ENCODE peak calls at places on chromosomes 12 and 14, in eight cellular contexts. D is H54; A is cardiac muscle cell; O is mammary epithelial cell; Q is heart left ventricle; H is fibroblast of pulmonary artery; J is CD4-positive, CD25-positive, alpha-beta regulatory T cell; U is nephron progenitor cell. N is an unnamed sample.
A peak's percentile ranks its signal among the peaks of the same experiment; 100 is the strongest.

GRCh38 chr12:68361953-68362352 is 29.8 kb upstream of the MDM1 start:
- DNase-seq in U (no peak), J (no peak), D (no peak), A (no peak), Q (no peak), H (no peak), O (no peak), N (no peak)

GRCh38 chr12:69396041-69396440 is 36.5 kb downstream of the YEATS4 start:
- DNase-seq in A (no peak), U (no peak), Q (no peak), O (no peak), D (no peak), J (no peak), H (no peak), N (no peak)

GRCh38 chr12:106084048-106084671 is 54.6 kb downstream of the NUAK1 start:
- DNase-seq in Q (no peak), U (peak; percentile 51), A (peak; percentile 90), H (peak; percentile 89), O (peak; percentile 47), J (no peak), D (peak; percentile 70), N (no peak)

GRCh38 chr12:89779090-89779489 is 70.5 kb upstream of the ATP2B1 start:
- DNase-seq in A (no peak), J (no peak), Q (no peak), O (peak; percentile 62), D (no peak), U (no peak), H (no peak), N (no peak)

GRCh38 chr14:63542231-63542999 is 762 bp downstream of the PPP2R5E start:
- DNase-seq in Q (peak; percentile 10), J (peak; percentile 5), H (no peak), D (peak; percentile 23), U (peak; percentile 51), O (peak; percentile 34), A (peak; percentile 11), N (no peak)

GRCh38 chr12:120103371-120103770 is 13.2 kb downstream of the RAB35 start:
- DNase-seq in Q (no peak), U (no peak), D (no peak), H (no peak), A (no peak), J (no peak), O (no peak), N (no peak)

GRCh38 chr12:131865196-131865875 is 29.1 kb upstream of the ULK1 start:
- DNase-seq in Q (no peak), H (no peak), U (no peak), D (peak; percentile 92), A (no peak), J (no peak), O (peak; percentile 70), N (peak; percentile 23)

GRCh38 chr14:74503973-74504335 is 10.4 kb downstream of the ISCA2 start:
- DNase-seq in H (no peak), O (no peak), J (no peak), Q (no peak), A (no peak), D (no peak), U (no peak), N (no peak)

GRCh38 chr12:111557271-111558106 is 41.6 kb downstream of the ATXN2 start:
- DNase-seq in J (no peak), Q (no peak), O (peak; percentile 36), D (no peak), A (peak; percentile 24), U (no peak), H (peak; percentile 49), N (peak; percentile 61)

GRCh38 chr14:30521899-30522736 is 36.8 kb upstream of the G2E3 start:
- DNase-seq in A (peak; percentile 62), D (no peak), U (no peak), Q (no peak), O (peak; percentile 17), H (peak; percentile 70), J (no peak), N (no peak)

GRCh38 chr12:8681129-8681902 is 16.5 kb upstream of the RIMKLB start:
- DNase-seq in A (peak; percentile 89), H (peak; percentile 96), D (no peak), O (peak; percentile 94), U (no peak), Q (peak; percentile 11), J (no peak), N (peak; percentile 93)

GRCh38 chr12:95547522-95548055 is 3.7 kb downstream of the USP44 start:
- DNase-seq in Q (no peak), J (no peak), O (no peak), H (peak; percentile 17), A (peak; percentile 40), D (no peak), U (no peak), N (peak; percentile 1)

GRCh38 chr14:96399405-96399804 is 7.5 kb downstream of the AK7 start:
- DNase-seq in H (no peak), A (no peak), D (no peak), J (no peak), Q (no peak), U (no peak), O (no peak), N (no peak)

GRCh38 chr12:116187158-116187511 is 90.4 kb downstream of the MED13L start:
- DNase-seq in A (no peak), O (no peak), U (no peak), D (no peak), J (no peak), H (no peak), Q (no peak), N (no peak)

GRCh38 chr12:130079254-130079653 is 83.0 kb upstream of the FZD10 start:
- DNase-seq in U (no peak), Q (no peak), H (no peak), A (no peak), D (no peak), J (no peak), O (no peak), N (peak; percentile 3)

GRCh38 chr14:70934502-70935134 is 27.4 kb downstream of the PCNX1 start:
- DNase-seq in A (peak; percentile 58), D (no peak), Q (no peak), J (no peak), H (peak; percentile 72), U (no peak), O (peak; percentile 45), N (peak; percentile 41)

GRCh38 chr12:102548543-102548942 is 68.2 kb upstream of the IGF1 start:
- DNase-seq in J (no peak), D (no peak), H (no peak), A (peak; percentile 10), Q (peak; percentile 51), U (no peak), O (no peak), N (no peak)

GRCh38 chr12:5078423-5078822 is 34.7 kb downstream of the KCNA5 start:
- DNase-seq in H (no peak), D (no peak), O (no peak), Q (peak; percentile 84), A (no peak), U (peak; percentile 23), J (no peak), N (peak; percentile 56)

GRCh38 chr14:86838363-86838762 is 1154.6 kb downstream of the GALC start:
- DNase-seq in A (no peak), U (no peak), J (no peak), H (no peak), D (no peak), Q (no peak), O (no peak), N (no peak)

GRCh38 chr12:91931110-91931509 is 214.5 kb downstream of the BTG1 start:
- DNase-seq in O (peak; percentile 93), D (no peak), H (no peak), Q (no peak), U (no peak), J (no peak), A (no peak), N (no peak)

GRCh38 chr14:93778856-93779629 is 9.2 kb downstream of the PRIMA1 start:
- DNase-seq in U (no peak), H (no peak), O (no peak), J (no peak), D (no peak), A (no peak), Q (no peak), N (no peak)

GRCh38 chr12:71128191-71128590 is 29.6 kb downstream of the TSPAN8 start:
- DNase-seq in Q (no peak), J (no peak), H (peak; percentile 37), A (peak; percentile 19), U (no peak), D (no peak), O (no peak), N (no peak)

GRCh38 chr14:99737956-99738667 is 54.0 kb downstream of the CYP46A1 start:
- DNase-seq in U (no peak), Q (no peak), J (no peak), A (no peak), D (no peak), H (no peak), O (no peak), N (no peak)

GRCh38 chr12:106025129-106025528 is 113.6 kb downstream of the NUAK1 start:
- DNase-seq in U (no peak), O (no peak), J (no peak), D (no peak), H (no peak), Q (no peak), A (no peak), N (no peak)

GRCh38 chr12:114958538-114958937 is 274.6 kb upstream of the TBX3 start:
- DNase-seq in O (no peak), Q (no peak), H (no peak), A (no peak), J (no peak), D (no peak), U (no peak), N (no peak)

GRCh38 chr12:52680363-52680762 is at the start of gene KRT1:
- DNase-seq in Q (no peak), D (no peak), A (no peak), J (no peak), O (no peak), U (no peak), H (no peak), N (no peak)

GRCh38 chr12:118061876-118062791 is 1.2 kb upstream of the WSB2 start:
- DNase-seq in Q (peak; percentile 47), A (peak; percentile 66), J (no peak), O (peak; percentile 54), U (peak; percentile 35), D (peak; percentile 90), H (peak; percentile 54), N (peak; percentile 62)

GRCh38 chr12:41345071-41345470 is 157.0 kb downstream of the PDZRN4 start:
- DNase-seq in D (no peak), O (no peak), H (no peak), U (no peak), J (no peak), Q (no peak), A (no peak), N (no peak)

GRCh38 chr12:68237523-68238070 is 12.0 kb upstream of the IL26 start:
- DNase-seq in D (no peak), H (no peak), Q (no peak), U (no peak), O (no peak), A (no peak), J (no peak), N (no peak)

GRCh38 chr12:14257734-14258467 is 107.6 kb upstream of the ATF7IP start:
- DNase-seq in O (peak; percentile 96), H (peak; percentile 100), A (peak; percentile 99), Q (peak; percentile 97), J (peak; percentile 72), U (peak; percentile 84), D (peak; percentile 54), N (peak; percentile 99)

GRCh38 chr12:40587970-40588369 is 104.3 kb upstream of the CNTN1 start:
- DNase-seq in D (no peak), O (no peak), H (no peak), Q (no peak), A (no peak), U (no peak), J (no peak), N (no peak)

GRCh38 chr12:80195143-80195726 is 95.9 kb downstream of the OTOGL start:
- DNase-seq in D (no peak), A (peak; percentile 74), H (peak; percentile 80), O (peak; percentile 35), Q (no peak), J (no peak), U (peak; percentile 19), N (peak; percentile 55)

N was measured in trophoblast cell.